ENCODE peak calls at places on chromosomes 11 and 22, in five cellular contexts. One of them, this sample, is unnamed.

GRCh38 chr22:32904044-32904443 is 102.5 kb downstream of the TIMP3 start:
- DNase-seq in right lobe of liver: no peak
- DNase-seq in Peyer's patch: no peak
- DNase-seq in sigmoid colon: peak
- DNase-seq in NB4: peak
- DNase-seq in this sample: no peak

GRCh38 chr11:128876133-128876650 is 9.1 kb upstream of the KCNJ1 start:
- DNase-seq in right lobe of liver: no peak
- DNase-seq in Peyer's patch: no peak
- DNase-seq in sigmoid colon: no peak
- DNase-seq in NB4: no peak
- DNase-seq in this sample: no peak

GRCh38 chr11:64007629-64008282 is 21.5 kb downstream of the OTUB1 start:
- DNase-seq in right lobe of liver: peak
- DNase-seq in Peyer's patch: no peak
- DNase-seq in sigmoid colon: peak
- DNase-seq in NB4: no peak
- DNase-seq in this sample: no peak

GRCh38 chr22:42670921-42671709 is 21.9 kb upstream of the CYB5R3 start:
- DNase-seq in right lobe of liver: no peak
- DNase-seq in Peyer's patch: peak
- DNase-seq in sigmoid colon: no peak
- DNase-seq in NB4: no peak
- DNase-seq in this sample: no peak

GRCh38 chr11:78762105-78762504 is 187.4 kb upstream of the NARS2 start:
- DNase-seq in right lobe of liver: no peak
- DNase-seq in Peyer's patch: no peak
- DNase-seq in sigmoid colon: no peak
- DNase-seq in NB4: no peak
- DNase-seq in this sample: no peak

GRCh38 chr11:66388746-66389386 is 17.3 kb upstream of the SLC29A2 start:
- DNase-seq in right lobe of liver: peak
- DNase-seq in Peyer's patch: peak
- DNase-seq in sigmoid colon: peak
- DNase-seq in NB4: peak
- DNase-seq in this sample: no peak

GRCh38 chr11:133619973-133620372 is 87.7 kb upstream of the OPCML start:
- DNase-seq in right lobe of liver: no peak
- DNase-seq in Peyer's patch: no peak
- DNase-seq in sigmoid colon: no peak
- DNase-seq in NB4: peak
- DNase-seq in this sample: no peak

GRCh38 chr11:73969091-73969490 is 13.6 kb downstream of the UCP2 start:
- DNase-seq in right lobe of liver: no peak
- DNase-seq in Peyer's patch: no peak
- DNase-seq in sigmoid colon: no peak
- DNase-seq in NB4: no peak
- DNase-seq in this sample: no peak

GRCh38 chr11:114183041-114183511 is 113.1 kb upstream of the NNMT start:
- DNase-seq in right lobe of liver: peak
- DNase-seq in Peyer's patch: peak
- DNase-seq in sigmoid colon: peak
- DNase-seq in NB4: no peak
- DNase-seq in this sample: peak

GRCh38 chr22:27801197-27801615 is 350 bp downstream of the MN1 start:
- DNase-seq in right lobe of liver: no peak
- DNase-seq in Peyer's patch: no peak
- DNase-seq in sigmoid colon: no peak
- DNase-seq in NB4: no peak
- DNase-seq in this sample: no peak

GRCh38 chr11:77401486-77402217 is 72.2 kb downstream of the PAK1 start:
- DNase-seq in right lobe of liver: no peak
- DNase-seq in Peyer's patch: no peak
- DNase-seq in sigmoid colon: no peak
- DNase-seq in NB4: peak
- DNase-seq in this sample: no peak

GRCh38 chr11:554428-554823 is 6.1 kb downstream of the LMNTD2 start:
- DNase-seq in right lobe of liver: peak
- DNase-seq in Peyer's patch: no peak
- DNase-seq in sigmoid colon: no peak
- DNase-seq in NB4: no peak
- DNase-seq in this sample: no peak

GRCh38 chr11:73957654-73958361 is 7.0 kb downstream of the DNAJB13 start:
- DNase-seq in right lobe of liver: no peak
- DNase-seq in Peyer's patch: no peak
- DNase-seq in sigmoid colon: peak
- DNase-seq in NB4: no peak
- DNase-seq in this sample: no peak

GRCh38 chr11:30107899-30108298 is 91.1 kb upstream of the KCNA4 start:
- DNase-seq in right lobe of liver: no peak
- DNase-seq in Peyer's patch: no peak
- DNase-seq in sigmoid colon: no peak
- DNase-seq in NB4: peak
- DNase-seq in this sample: no peak

GRCh38 chr22:20779813-20780148 is 5.9 kb downstream of the SERPIND1 start:
- DNase-seq in right lobe of liver: no peak
- DNase-seq in Peyer's patch: no peak
- DNase-seq in sigmoid colon: no peak
- DNase-seq in NB4: no peak
- DNase-seq in this sample: no peak

GRCh38 chr11:11070976-11071375 is 213.1 kb upstream of the ZBED5 start:
- DNase-seq in right lobe of liver: no peak
- DNase-seq in Peyer's patch: no peak
- DNase-seq in sigmoid colon: no peak
- DNase-seq in NB4: no peak
- DNase-seq in this sample: no peak

GRCh38 chr11:58606930-58607714 is 15.3 kb upstream of the CNTF start:
- DNase-seq in right lobe of liver: no peak
- DNase-seq in Peyer's patch: no peak
- DNase-seq in sigmoid colon: no peak
- DNase-seq in NB4: no peak
- DNase-seq in this sample: no peak

GRCh38 chr11:123829745-123830144 is 23.6 kb upstream of the OR6M1 start:
- DNase-seq in right lobe of liver: no peak
- DNase-seq in Peyer's patch: no peak
- DNase-seq in sigmoid colon: no peak
- DNase-seq in NB4: no peak
- DNase-seq in this sample: no peak

GRCh38 chr22:37201066-37201820 is 11.0 kb downstream of the SSTR3 start:
- DNase-seq in right lobe of liver: peak
- DNase-seq in Peyer's patch: no peak
- DNase-seq in sigmoid colon: peak
- DNase-seq in NB4: no peak
- DNase-seq in this sample: no peak

GRCh38 chr11:34395916-34396555 is 38.2 kb upstream of the ABTB2 start:
- DNase-seq in right lobe of liver: no peak
- DNase-seq in Peyer's patch: no peak
- DNase-seq in sigmoid colon: no peak
- DNase-seq in NB4: no peak
- DNase-seq in this sample: no peak

GRCh38 chr11:44319170-44319551 is 9.2 kb upstream of the ALX4 start:
- DNase-seq in right lobe of liver: no peak
- DNase-seq in Peyer's patch: no peak
- DNase-seq in sigmoid colon: no peak
- DNase-seq in NB4: no peak
- DNase-seq in this sample: no peak

GRCh38 chr11:120125005-120125404 is 12.9 kb downstream of the TRIM29 start:
- DNase-seq in right lobe of liver: no peak
- DNase-seq in Peyer's patch: no peak
- DNase-seq in sigmoid colon: no peak
- DNase-seq in NB4: peak
- DNase-seq in this sample: no peak

GRCh38 chr11:100735949-100736675 is 49.0 kb downstream of the ARHGAP42 start:
- DNase-seq in right lobe of liver: no peak
- DNase-seq in Peyer's patch: no peak
- DNase-seq in sigmoid colon: no peak
- DNase-seq in NB4: no peak
- DNase-seq in this sample: no peak

GRCh38 chr22:46340676-46341075 is 5.2 kb downstream of the TRMU start:
- DNase-seq in right lobe of liver: no peak
- DNase-seq in Peyer's patch: no peak
- DNase-seq in sigmoid colon: no peak
- DNase-seq in NB4: no peak
- DNase-seq in this sample: no peak

GRCh38 chr11:56521955-56522354 is 21.1 kb downstream of the OR5M11 start:
- DNase-seq in right lobe of liver: no peak
- DNase-seq in Peyer's patch: no peak
- DNase-seq in sigmoid colon: no peak
- DNase-seq in NB4: peak
- DNase-seq in this sample: no peak

GRCh38 chr11:125370561-125371389 is 125.3 kb downstream of the FEZ1 start:
- DNase-seq in right lobe of liver: no peak
- DNase-seq in Peyer's patch: no peak
- DNase-seq in sigmoid colon: no peak
- DNase-seq in NB4: no peak
- DNase-seq in this sample: no peak

GRCh38 chr11:126198648-126199047 is 12.8 kb downstream of the RPUSD4 start:
- DNase-seq in right lobe of liver: no peak
- DNase-seq in Peyer's patch: no peak
- DNase-seq in sigmoid colon: no peak
- DNase-seq in NB4: no peak
- DNase-seq in this sample: no peak

GRCh38 chr22:29302681-29303465 is 3.6 kb upstream of the GAS2L1 start:
- DNase-seq in right lobe of liver: peak
- DNase-seq in Peyer's patch: no peak
- DNase-seq in sigmoid colon: no peak
- DNase-seq in NB4: no peak
- DNase-seq in this sample: no peak

GRCh38 chr22:50529416-50530279 is at the start of gene TYMP:
- DNase-seq in right lobe of liver: peak
- DNase-seq in Peyer's patch: peak
- DNase-seq in sigmoid colon: peak
- DNase-seq in NB4: no peak
- DNase-seq in this sample: no peak
- TF ChIP-seq POLR2A in right lobe of liver: peak
- TF ChIP-seq POLR2A in Peyer's patch: no peak
- TF ChIP-seq POLR2A in sigmoid colon: no peak
- TF ChIP-seq POLR2A in NB4: no peak
- TF ChIP-seq POLR2A in this sample: no peak

GRCh38 chr11:92735039-92735438 is 234.4 kb upstream of the MTNR1B start:
- DNase-seq in right lobe of liver: no peak
- DNase-seq in Peyer's patch: no peak
- DNase-seq in sigmoid colon: no peak
- DNase-seq in NB4: peak
- DNase-seq in this sample: no peak
- TF ChIP-seq CTCF in right lobe of liver: peak
- TF ChIP-seq CTCF in Peyer's patch: peak
- TF ChIP-seq CTCF in sigmoid colon: no peak
- TF ChIP-seq CTCF in NB4: peak
- TF ChIP-seq CTCF in this sample: no peak

GRCh38 chr22:19175602-19176174 is 2.8 kb downstream of the SLC25A1 start:
- DNase-seq in right lobe of liver: no peak
- DNase-seq in Peyer's patch: no peak
- DNase-seq in sigmoid colon: no peak
- DNase-seq in NB4: peak
- DNase-seq in this sample: no peak

GRCh38 chr22:19176175-19176630 is 2.3 kb downstream of the SLC25A1 start:
- DNase-seq in right lobe of liver: no peak
- DNase-seq in Peyer's patch: no peak
- DNase-seq in sigmoid colon: no peak
- DNase-seq in NB4: no peak
- DNase-seq in this sample: no peak

GRCh38 chr22:19173047-19174035 is 5.2 kb downstream of the SLC25A1 start:
- DNase-seq in right lobe of liver: no peak
- DNase-seq in Peyer's patch: no peak
- DNase-seq in sigmoid colon: no peak
- DNase-seq in NB4: no peak
- DNase-seq in this sample: no peak

GRCh38 chr22:19175026-19175601 is 3.4 kb downstream of the SLC25A1 start:
- DNase-seq in right lobe of liver: no peak
- DNase-seq in Peyer's patch: no peak
- DNase-seq in sigmoid colon: no peak
- DNase-seq in NB4: no peak
- DNase-seq in this sample: no peak

DNA sequence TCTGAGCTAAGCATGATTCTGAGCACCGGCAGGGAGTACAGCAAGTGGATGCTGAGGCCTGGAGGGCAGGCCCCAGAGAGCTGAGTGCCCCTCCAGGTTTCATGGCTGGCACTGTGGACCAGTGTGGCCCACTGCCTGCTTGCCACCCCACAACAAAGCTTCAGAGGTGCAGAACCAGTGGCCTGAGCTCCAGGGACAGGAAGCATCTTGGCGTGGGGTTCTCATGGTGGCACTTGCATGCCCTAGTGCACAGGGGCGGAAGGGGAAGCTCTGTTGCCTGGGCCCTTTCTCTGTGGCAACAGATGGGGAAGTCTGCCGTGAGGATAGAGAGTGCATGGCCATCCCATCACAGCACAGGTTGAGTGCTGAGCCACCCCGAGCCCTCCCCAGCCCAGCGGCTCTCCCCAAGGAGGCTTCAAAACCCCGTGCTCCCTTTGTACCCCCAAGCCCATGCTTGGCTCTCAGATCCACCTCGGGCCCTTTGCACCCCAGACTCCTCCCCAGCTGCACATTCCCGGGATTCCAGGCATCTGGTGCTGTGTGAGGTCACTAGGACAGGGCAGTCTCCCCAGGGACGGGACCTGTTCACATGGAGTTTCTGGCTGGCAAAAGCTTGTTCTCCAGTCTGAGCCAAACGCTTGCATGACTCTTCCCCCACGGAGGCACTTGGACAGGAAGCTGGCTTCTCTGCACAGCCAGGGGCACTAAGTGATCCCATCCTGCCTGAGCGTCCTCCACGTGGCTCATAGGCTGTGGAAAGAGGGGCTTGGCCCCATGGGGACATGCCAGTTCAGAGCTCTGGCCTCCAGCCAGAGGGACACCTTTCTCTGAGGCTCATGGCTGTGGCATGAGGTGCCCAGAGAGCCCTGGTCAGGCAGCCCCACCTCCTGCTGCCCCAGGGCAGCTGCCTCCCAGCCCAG is 4.2 kb downstream of the SLC25A1 start:
- DNase-seq in right lobe of liver: peak
- DNase-seq in Peyer's patch: peak
- DNase-seq in sigmoid colon: peak
- DNase-seq in NB4: peak
- DNase-seq in this sample: no peak
- H3K4me3 ChIP-seq in right lobe of liver: no peak
- H3K4me3 ChIP-seq in Peyer's patch: no peak
- H3K4me3 ChIP-seq in sigmoid colon: no peak
- H3K4me3 ChIP-seq in NB4: no peak
- H3K4me3 ChIP-seq in this sample: no peak

DNA sequence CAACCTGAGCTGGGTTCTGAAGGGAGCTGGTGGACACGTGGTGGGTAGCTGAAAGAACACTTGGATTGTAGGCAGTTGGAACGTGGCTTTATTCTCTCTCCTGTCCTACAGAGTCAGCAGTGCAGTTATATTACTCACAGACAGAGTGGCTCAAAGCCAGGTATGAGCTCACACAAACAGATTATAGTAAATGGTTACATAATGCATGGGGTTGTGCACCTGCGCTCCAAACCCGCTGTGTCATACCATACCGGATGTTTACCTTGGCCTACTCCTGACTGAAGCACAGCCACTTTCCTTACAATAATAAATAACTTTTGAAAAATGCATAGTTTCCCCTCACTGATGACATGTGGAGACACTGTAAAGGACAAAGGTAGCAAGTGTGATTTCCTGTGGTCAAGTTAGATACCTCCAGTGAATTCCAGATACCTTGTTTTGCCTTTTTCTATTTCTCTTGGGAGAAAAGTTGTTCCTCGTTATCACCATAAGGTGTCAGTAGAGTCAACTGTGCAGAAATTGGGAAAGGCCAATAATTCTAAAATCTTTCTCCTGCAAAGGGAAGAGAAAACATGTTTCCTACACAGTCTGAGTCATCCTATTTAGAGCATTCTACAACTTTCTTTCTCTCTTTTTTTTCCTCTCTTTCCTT is 13.5 kb downstream of the MS4A6A start:
- DNase-seq in right lobe of liver: peak
- DNase-seq in Peyer's patch: no peak
- DNase-seq in sigmoid colon: no peak
- DNase-seq in NB4: peak
- DNase-seq in this sample: no peak
- TF ChIP-seq POLR2A in right lobe of liver: no peak
- TF ChIP-seq POLR2A in Peyer's patch: no peak
- TF ChIP-seq POLR2A in sigmoid colon: no peak
- TF ChIP-seq POLR2A in NB4: no peak
- TF ChIP-seq POLR2A in this sample: no peak